ENCODE peak calls at places on chromosomes 11 and 22, in four cellular contexts. U is mesenchymal stem cell, R is H1, Y is neuronal stem cell. B is an unnamed sample.

GRCh38 chr11:44936527-44936926 is 14.2 kb downstream of the TP53I11 start:
- DNase-seq in Y (peak; percentile 88), U (peak; percentile 78), R (peak; percentile 98), B (peak; percentile 72)

GRCh38 chr22:46296257-46297150 is at the start of gene GTSE1:
- DNase-seq in U (peak; percentile 96), Y (peak; percentile 98), R (peak; percentile 93), B (peak; percentile 97)

GRCh38 chr22:24302591-24302990 is 32.0 kb downstream of the SPECC1L start:
- DNase-seq in U (no peak), R (no peak), Y (no peak), B (no peak)

GRCh38 chr22:49676783-49677494 is 150.7 kb downstream of the BRD1 start:
- DNase-seq in R (peak; percentile 29), U (no peak), Y (no peak), B (no peak)

GRCh38 chr22:20582520-20583361 is 75.3 kb downstream of the MED15 start:
- DNase-seq in U (no peak), Y (no peak), R (no peak), B (no peak)

GRCh38 chr11:123973816-123974215 is 3.8 kb downstream of the OR10S1 start:
- DNase-seq in R (no peak), U (peak; percentile 5), Y (no peak), B (peak; percentile 20)

GRCh38 chr11:15988693-15989231 is 367.6 kb downstream of the SOX6 start:
- DNase-seq in Y (no peak), U (no peak), R (peak; percentile 73), B (peak; percentile 49)

GRCh38 chr11:107576497-107577086 is 11.1 kb upstream of the ALKBH8 start:
- DNase-seq in U (peak; percentile 46), Y (peak; percentile 30), R (peak; percentile 72), B (peak; percentile 37)

GRCh38 chr11:120346233-120346632 is 10.0 kb downstream of the ARHGEF12 start:
- DNase-seq in Y (no peak), U (no peak), R (no peak), B (no peak)

GRCh38 chr11:82790723-82791487 is 57.2 kb upstream of the FAM181B start:
- DNase-seq in R (no peak), U (no peak), Y (no peak), B (no peak)

GRCh38 chr11:93613432-93613831 is 48.0 kb upstream of the CEP295 start:
- DNase-seq in R (no peak), U (no peak), Y (no peak), B (no peak)

GRCh38 chr11:94002226-94002625 is 18.9 kb upstream of the HEPHL1 start:
- DNase-seq in U (no peak), Y (no peak), R (no peak), B (no peak)

GRCh38 chr11:121112498-121113455 is 11.7 kb downstream of the TECTA start:
- DNase-seq in U (peak; percentile 84), R (peak; percentile 56), Y (peak; percentile 37), B (peak; percentile 72)

GRCh38 chr11:69054397-69055211 is 5.9 kb downstream of the TPCN2 start:
- DNase-seq in R (no peak), U (no peak), Y (no peak), B (no peak)

GRCh38 chr11:78417888-78418583 is 416 bp upstream of the GAB2 start:
- DNase-seq in R (peak; percentile 82), U (peak; percentile 77), Y (peak; percentile 87), B (peak; percentile 59)

GRCh38 chr11:8025816-8026215 is 38.7 kb downstream of the EIF3F start:
- DNase-seq in Y (no peak), R (no peak), U (peak; percentile 43), B (no peak)

GRCh38 chr11:48116843-48117242 is 99.8 kb upstream of the OR4B1 start:
- DNase-seq in R (no peak), U (peak; percentile 27), Y (no peak), B (peak; percentile 46)

GRCh38 chr22:35627267-35628041 is 10.3 kb upstream of the MB start:
- DNase-seq in Y (peak; percentile 52), R (peak; percentile 81), U (peak; percentile 97), B (peak; percentile 62)

GRCh38 chr11:110134120-110134519 is 40.9 kb downstream of the ZC3H12C start:
- DNase-seq in Y (peak; percentile 74), U (no peak), R (no peak), B (no peak)

GRCh38 chr22:29335656-29336055 is 20.2 kb upstream of the RASL10A start:
- DNase-seq in Y (no peak), U (no peak), R (no peak), B (no peak)

GRCh38 chr11:57566035-57566504 is 1.4 kb downstream of the UBE2L6 start:
- DNase-seq in R (no peak), U (peak; percentile 80), Y (no peak), B (no peak)

GRCh38 chr11:93813974-93814373 is 29.9 kb downstream of the MED17 start:
- DNase-seq in Y (no peak), U (no peak), R (no peak), B (no peak)

GRCh38 chr11:106466441-106467190 is 389.2 kb downstream of the AASDHPPT start:
- DNase-seq in Y (no peak), R (no peak), U (peak; percentile 94), B (no peak)

GRCh38 chr22:36763576-36763975 is 12.3 kb downstream of the IFT27 start:
- DNase-seq in Y (no peak), R (no peak), U (no peak), B (no peak)

GRCh38 chr11:45806937-45807791 is 2.2 kb downstream of the SLC35C1 start:
- DNase-seq in Y (no peak), R (no peak), U (no peak), B (no peak)

GRCh38 chr22:40452730-40453487 is 82.5 kb downstream of the SGSM3 start:
- DNase-seq in U (peak; percentile 37), R (no peak), Y (no peak), B (peak; percentile 95)

GRCh38 chr22:38461057-38461413 is 6.0 kb upstream of the KCNJ4 start:
- DNase-seq in R (no peak), U (no peak), Y (no peak), B (no peak)

GRCh38 chr11:130471731-130472433 is 23.4 kb downstream of the ADAMTS15 start:
- DNase-seq in U (no peak), Y (no peak), R (no peak), B (no peak)

GRCh38 chr11:127931811-127932210 is 655.5 kb downstream of the ETS1 start:
- DNase-seq in R (no peak), U (no peak), Y (no peak), B (no peak)

GRCh38 chr11:1153951-1154487 is 3.7 kb upstream of the MUC5AC start:
- DNase-seq in R (no peak), Y (no peak), U (peak; percentile 89), B (peak; percentile 93)

GRCh38 chr22:30596199-30596598 is 4.5 kb upstream of the PES1 start:
- DNase-seq in R (no peak), Y (no peak), U (no peak), B (no peak)

GRCh38 chr22:30596886-30597285 is 5.2 kb upstream of the PES1 start:
- DNase-seq in U (no peak), Y (no peak), R (peak; percentile 55), B (no peak)

GRCh38 chr22:30586414-30586813 is 5.3 kb downstream of the PES1 start:
- DNase-seq in U (no peak), Y (no peak), R (no peak), B (no peak)

GRCh38 chr22:30591588-30592359 is at the start of gene PES1:
- DNase-seq in Y (peak; percentile 98), R (peak; percentile 92), U (peak; percentile 99), B (peak; percentile 99)
- H2AK5ac ChIP-seq in Y (no peak within 1 kb of the TSS), R (peak within 1 kb of the TSS; percentile 93), U (no peak within 1 kb of the TSS), B (peak within 1 kb of the TSS; percentile 27)

GRCh38 chr11:5293028-5293427 is 8.7 kb downstream of the OR51B4 start:
- DNase-seq in R (no peak), U (no peak), Y (no peak), B (no peak)
- H2AK5ac ChIP-seq in R (no peak overlapping the region), U (no peak overlapping the region), Y (no peak overlapping the region), B (no peak overlapping the region)

GRCh38 chr22:30591191-30591587 is 521 bp downstream of the PES1 start:
- DNase-seq in R (no peak), Y (no peak), U (peak; percentile 57), B (no peak)
- H2AK5ac ChIP-seq in R (peak overlapping the region; percentile 93), Y (no peak overlapping the region), U (no peak overlapping the region), B (peak overlapping the region; percentile 27)

DNA sequence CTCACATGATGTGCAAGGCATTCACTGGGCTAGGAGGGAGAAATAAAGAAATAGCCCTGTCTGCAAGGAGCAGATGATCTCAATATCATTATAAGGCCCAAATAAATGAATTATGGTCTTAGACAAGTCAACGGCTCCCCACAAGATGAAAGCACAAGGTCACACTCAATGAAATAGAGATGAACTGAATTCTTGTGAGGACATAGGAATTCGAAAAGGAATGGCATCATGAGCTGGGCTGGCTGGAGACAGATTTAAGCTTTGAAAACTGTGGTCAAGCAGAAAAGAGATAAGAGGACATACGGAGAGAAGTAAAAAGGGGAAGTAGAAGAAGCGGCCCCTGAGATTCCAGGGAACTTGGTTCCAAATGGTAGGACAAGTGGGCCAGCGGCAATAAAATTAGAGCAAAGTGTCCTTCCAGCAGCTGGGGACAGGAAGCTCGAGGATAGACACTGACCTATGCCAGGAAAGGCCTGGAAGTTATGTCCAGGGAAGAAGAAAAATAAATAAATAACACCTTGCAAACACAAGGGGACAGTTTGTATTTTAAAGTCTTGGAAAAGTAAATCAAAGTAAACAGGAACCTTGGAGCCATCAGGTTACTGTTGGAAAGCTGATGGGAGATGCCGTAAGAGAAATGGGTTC is 37.9 kb downstream of the GALNT18 start:
- DNase-seq in U (no peak), Y (no peak), R (peak; percentile 2), B (no peak)
- H2AK5ac ChIP-seq in U (no peak overlapping the region), Y (no peak overlapping the region), R (no peak overlapping the region), B (no peak overlapping the region)

DNA sequence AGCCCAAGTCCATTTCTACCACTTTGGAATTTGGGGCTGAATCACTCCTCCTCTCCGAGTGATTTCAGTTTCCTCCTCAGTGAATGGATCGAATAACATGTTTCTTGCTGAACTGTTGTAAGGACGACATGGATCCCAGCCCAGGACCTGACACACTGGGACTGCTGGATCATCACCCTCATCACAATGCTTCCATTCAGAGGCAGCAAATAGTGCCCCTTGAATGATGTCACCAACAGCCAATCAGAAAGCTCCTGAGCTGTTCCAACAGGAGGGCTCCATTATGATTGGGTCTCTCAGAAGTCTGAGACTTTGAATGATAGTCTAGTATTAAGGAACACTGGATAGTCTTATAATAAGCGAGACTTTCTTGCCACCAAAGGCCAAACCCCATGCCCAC is 158.9 kb downstream of the MYO18B start:
- DNase-seq in R (no peak), U (no peak), Y (no peak), B (no peak)
- H2AK5ac ChIP-seq in R (no peak overlapping the region), U (no peak overlapping the region), Y (no peak overlapping the region), B (no peak overlapping the region)

GRCh38 chr11:12064136-12064953 is 46.0 kb upstream of the MICAL2 start:
- DNase-seq in Y (no peak), U (no peak), R (no peak), B (no peak)
- H2AK5ac ChIP-seq in Y (no peak overlapping the region), U (no peak overlapping the region), R (no peak overlapping the region), B (no peak overlapping the region)